ENCODE peak calls at places on chromosomes 5 and 9, in four cellular contexts. Z is GM13977, X is M059J, G is H4. N is an unnamed sample.
A peak's percentile ranks its signal among the peaks of the same experiment; 100 is the strongest.

GRCh38 chr5:123350744-123351143 is 72.5 kb downstream of the CEP120 start:
- DNase-seq in Z (no peak), X (peak; percentile 1), G (peak; percentile 14), N (no peak)

GRCh38 chr5:127227881-127228280 is 62.7 kb upstream of the MEGF10 start:
- DNase-seq in Z (no peak), X (no peak), G (no peak), N (no peak)

GRCh38 chr5:9546973-9547947 is 1.4 kb upstream of the SEMA5A start:
- DNase-seq in Z (no peak), X (peak; percentile 77), G (peak; percentile 55), N (peak; percentile 88)

GRCh38 chr5:2205596-2205995 is 322.9 kb upstream of the IRX4 start:
- DNase-seq in Z (no peak), X (peak; percentile 1), G (no peak), N (no peak)

GRCh38 chr9:8115570-8115969 is 316.0 kb upstream of the DMAC1 start:
- DNase-seq in Z (no peak), X (no peak), G (no peak), N (no peak)

GRCh38 chr5:149320791-149321330 is 24.4 kb upstream of the GRPEL2 start:
- DNase-seq in Z (no peak), X (peak; percentile 90), G (peak; percentile 95), N (peak; percentile 96)

GRCh38 chr5:155017610-155018009 is 4.1 kb downstream of the KIF4B start:
- DNase-seq in Z (peak; percentile 61), X (no peak), G (no peak), N (no peak)

GRCh38 chr5:23158179-23158578 is 305.0 kb upstream of the CDH12 start:
- DNase-seq in Z (no peak), X (no peak), G (no peak), N (no peak)

GRCh38 chr5:87398981-87399616 is 13.6 kb downstream of the CCNH start:
- DNase-seq in Z (no peak), X (no peak), G (no peak), N (no peak)

GRCh38 chr5:39521098-39521860 is 96.5 kb upstream of the DAB2 start:
- DNase-seq in Z (no peak), X (no peak), G (no peak), N (no peak)

GRCh38 chr9:841371-842209 is at the start of gene DMRT1:
- DNase-seq in Z (peak; percentile 59), X (no peak), G (no peak), N (no peak)

GRCh38 chr5:112604741-112605390 is 132.8 kb upstream of the APC start:
- DNase-seq in Z (peak; percentile 11), X (no peak), G (no peak), N (no peak)

GRCh38 chr5:16992006-16992405 is 55.9 kb upstream of the MYO10 start:
- DNase-seq in Z (no peak), X (peak; percentile 95), G (peak; percentile 97), N (peak; percentile 57)

GRCh38 chr5:7690557-7690956 is 160.4 kb downstream of the CFAP90 start:
- DNase-seq in Z (no peak), X (no peak), G (no peak), N (no peak)

GRCh38 chr9:82021198-82021597 is 32.6 kb downstream of the SPATA31D1 start:
- DNase-seq in Z (no peak), X (peak; percentile 78), G (peak; percentile 42), N (peak; percentile 73)

N was measured in EL.